ENCODE peak calls at places on chromosome 17, in seven cellular contexts. W is OCI-LY7, R is WERI-Rb-1, Q is dorsolateral prefrontal cortex, F is brain microvascular endothelial cell, Y is PC-9, J is MM.1S. I is an unnamed sample.

GRCh38 chr17:70896843-70897242 is 727.5 kb downstream of the KCNJ2 start:
- DNase-seq in Y (no peak), W (no peak), Q (no peak), F (no peak), J (no peak), R (no peak), I (no peak)

GRCh38 chr17:27446569-27447301 is 9.5 kb upstream of the KSR1 start:
- DNase-seq in Y (peak), F (peak), W (no peak), J (no peak), R (peak), Q (no peak), I (peak)

GRCh38 chr17:65627892-65628622 is 66.6 kb upstream of the AXIN2 start:
- DNase-seq in J (peak), W (no peak), F (peak), Q (no peak), Y (peak), R (no peak), I (peak)

GRCh38 chr17:13323990-13324389 is 277.7 kb downstream of the HS3ST3A1 start:
- DNase-seq in Q (no peak), Y (no peak), F (no peak), J (no peak), W (no peak), R (no peak), I (no peak)

GRCh38 chr17:19317359-19318095 is 45.0 kb downstream of the B9D1 start:
- DNase-seq in R (peak), W (peak), Q (peak), Y (no peak), J (peak), F (peak), I (peak)

GRCh38 chr17:60173304-60173807 is 23.6 kb downstream of the CA4 start:
- DNase-seq in Y (no peak), R (no peak), Q (no peak), J (no peak), W (no peak), F (no peak), I (peak)

GRCh38 chr17:81923302-81924260 is 4.0 kb downstream of the MAFG start:
- DNase-seq in J (peak), Y (peak), R (peak), W (no peak), Q (peak), F (peak), I (peak)

GRCh38 chr17:28744104-28744801 is 442 bp downstream of the TRAF4 start:
- DNase-seq in W (peak), F (no peak), J (peak), Y (peak), R (peak), Q (no peak), I (peak)

GRCh38 chr17:41507315-41507880 is 2.0 kb upstream of the KRT13 start:
- DNase-seq in W (no peak), Q (no peak), R (no peak), Y (peak), F (no peak), J (no peak), I (no peak)

GRCh38 chr17:75557075-75557851 is 30.3 kb upstream of the MYO15B start:
- DNase-seq in R (peak), Q (peak), Y (peak), F (peak), W (no peak), J (no peak), I (peak)

GRCh38 chr17:44119798-44120197 is 3.6 kb downstream of the HDAC5 start:
- DNase-seq in J (no peak), R (no peak), Y (no peak), Q (no peak), W (no peak), F (no peak), I (no peak)

GRCh38 chr17:40602445-40603443 is 37.5 kb upstream of the CCR7 start:
- DNase-seq in Y (no peak), W (no peak), F (no peak), R (no peak), Q (no peak), J (no peak), I (no peak)

GRCh38 chr17:4709794-4710692 is at the start of gene ARRB2:
- DNase-seq in R (peak), Y (peak), Q (peak), W (peak), F (peak), J (peak), I (peak)

GRCh38 chr17:4703330-4703691 is 626 bp downstream of the PELP1 start:
- DNase-seq in Q (no peak), W (no peak), Y (no peak), R (no peak), J (no peak), F (no peak), I (no peak)

GRCh38 chr17:4708436-4708835 is 2.0 kb upstream of the ARRB2 start:
- DNase-seq in Y (no peak), Q (peak), W (peak), J (peak), R (peak), F (no peak), I (no peak)

GRCh38 chr17:4706121-4706520 is 2.2 kb upstream of the PELP1 start:
- DNase-seq in R (no peak), Q (no peak), W (no peak), Y (no peak), J (no peak), F (peak), I (no peak)

DNA sequence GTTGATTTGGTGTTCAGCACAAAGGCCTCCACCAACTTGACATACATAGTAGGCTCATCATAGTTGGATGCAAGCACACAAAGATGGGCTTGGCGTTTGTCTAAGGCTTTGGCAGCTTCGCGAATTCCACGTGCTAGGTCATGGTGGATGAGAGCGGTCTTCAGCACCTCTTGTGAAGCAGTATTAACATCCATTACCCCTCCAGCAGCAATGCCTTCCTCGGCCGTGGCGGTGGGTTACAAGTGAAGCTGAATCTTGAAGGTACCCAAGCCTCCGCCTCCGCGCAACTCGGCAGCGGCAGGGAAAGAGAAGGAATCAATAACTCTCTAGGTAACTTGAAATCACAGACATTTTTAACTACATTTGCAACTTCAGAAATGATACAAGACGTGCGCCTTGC is 1.1 kb upstream of the PELP1 start:
- DNase-seq in Q (no peak), J (no peak), R (no peak), F (no peak), W (peak), Y (no peak), I (no peak)
- TF ChIP-seq CTCF in Q (no peak), J (no peak), R (no peak), F (no peak), W (no peak), Y (no peak), I (no peak)

GRCh38 chr17:49576906-49577650 is 1.4 kb downstream of the NXPH3 start:
- DNase-seq in W (no peak), Y (no peak), Q (no peak), J (no peak), R (no peak), F (no peak), I (no peak)

GRCh38 chr17:49578963-49579500 is 3.4 kb downstream of the NXPH3 start:
- DNase-seq in Q (no peak), W (no peak), J (no peak), F (no peak), Y (no peak), R (no peak), I (no peak)

GRCh38 chr17:49576121-49576905 is 642 bp downstream of the NXPH3 start:
- DNase-seq in J (no peak), R (peak), W (no peak), Y (no peak), F (no peak), Q (no peak), I (no peak)

GRCh38 chr17:49577978-49578893 is 2.6 kb downstream of the NXPH3 start:
- DNase-seq in W (no peak), R (no peak), Q (no peak), F (no peak), Y (no peak), J (no peak), I (no peak)

GRCh38 chr17:49577651-49577935 is 1.9 kb downstream of the NXPH3 start:
- DNase-seq in F (no peak), R (no peak), Y (no peak), Q (no peak), W (no peak), J (no peak), I (no peak)
- H3K4me3 ChIP-seq in F (no peak), R (no peak), Y (no peak), Q (peak), W (no peak), J (no peak), I (no peak)

GRCh38 chr17:7463368-7463846 is 16.0 kb downstream of the ZBTB4 start:
- DNase-seq in F (no peak), R (no peak), Y (no peak), W (no peak), Q (no peak), J (no peak), I (no peak)

GRCh38 chr17:7464081-7464480 is 15.3 kb downstream of the ZBTB4 start:
- DNase-seq in Y (no peak), W (no peak), R (no peak), J (no peak), Q (no peak), F (no peak), I (no peak)

GRCh38 chr17:7460850-7461660 is 16.2 kb downstream of the CHRNB1 start:
- DNase-seq in Y (no peak), Q (no peak), W (no peak), R (no peak), F (no peak), J (no peak), I (no peak)

GRCh38 chr17:7459961-7460545 is 15.2 kb downstream of the CHRNB1 start:
- DNase-seq in F (no peak), Y (no peak), Q (no peak), R (no peak), W (no peak), J (no peak), I (no peak)

DNA sequence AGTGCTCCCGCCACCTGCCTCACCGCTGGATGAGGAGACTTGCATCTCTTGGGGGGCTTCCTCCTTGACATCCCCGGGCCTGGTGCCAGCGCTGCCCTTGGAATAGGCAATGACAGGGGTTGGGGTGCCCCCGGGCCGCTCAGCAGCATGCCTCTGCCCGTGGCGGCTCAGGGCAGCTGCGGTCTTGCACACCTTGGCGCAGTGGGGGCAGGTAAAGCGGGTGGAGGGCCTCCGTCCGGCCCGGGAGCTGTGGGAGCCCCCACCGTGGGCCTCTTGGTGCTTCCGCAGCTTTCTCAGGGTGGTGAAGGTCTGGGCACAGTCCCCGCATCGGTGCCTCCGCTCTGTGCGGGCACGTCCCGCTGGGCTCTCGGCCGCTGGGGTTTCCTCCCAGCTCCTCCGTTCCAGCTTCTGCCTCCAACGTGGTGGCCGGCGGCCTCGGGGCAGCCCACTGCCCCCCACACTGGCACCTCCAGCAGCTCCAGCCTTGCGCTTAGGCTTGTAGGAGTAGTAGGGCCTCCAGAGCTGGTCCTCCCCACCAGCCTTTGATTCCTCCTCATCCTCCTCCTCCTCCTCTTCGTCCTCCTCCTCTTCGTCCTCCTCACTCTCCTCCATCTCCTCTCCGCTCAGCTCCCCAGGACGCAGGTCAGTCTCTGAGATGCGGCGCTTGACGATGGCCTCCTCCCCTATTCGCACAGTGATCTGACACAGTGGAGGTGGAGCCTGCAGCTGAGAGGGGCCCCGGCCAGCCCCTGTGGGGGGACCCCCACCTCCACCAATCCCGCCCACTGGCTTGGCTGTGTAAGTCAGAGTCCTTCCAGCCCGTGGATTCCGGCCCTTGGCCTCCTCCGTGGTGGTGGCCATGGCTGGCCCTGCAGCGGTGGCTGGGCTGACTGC is 16.7 kb downstream of the ZBTB4 start:
- DNase-seq in Y (no peak), F (no peak), J (no peak), Q (no peak), W (no peak), R (no peak), I (no peak)
- TF ChIP-seq CTCF in Y (no peak), F (no peak), J (no peak), Q (no peak), W (no peak), R (no peak), I (no peak)

GRCh38 chr17:17440938-17441730 is 35.7 kb upstream of the MED9 start:
- DNase-seq in Q (no peak), W (no peak), R (no peak), Y (no peak), F (no peak), J (no peak), I (no peak)
- H3K4me3 ChIP-seq in Q (no peak), W (no peak), R (no peak), Y (no peak), F (no peak), J (no peak), I (no peak)

GRCh38 chr17:21201874-21202273 is 12.1 kb downstream of the TMEM11 start:
- DNase-seq in Q (no peak), Y (no peak), J (no peak), F (no peak), W (no peak), R (no peak), I (no peak)
- TF ChIP-seq CTCF in Q (no peak), Y (no peak), J (no peak), F (no peak), W (no peak), R (no peak), I (no peak)

DNA sequence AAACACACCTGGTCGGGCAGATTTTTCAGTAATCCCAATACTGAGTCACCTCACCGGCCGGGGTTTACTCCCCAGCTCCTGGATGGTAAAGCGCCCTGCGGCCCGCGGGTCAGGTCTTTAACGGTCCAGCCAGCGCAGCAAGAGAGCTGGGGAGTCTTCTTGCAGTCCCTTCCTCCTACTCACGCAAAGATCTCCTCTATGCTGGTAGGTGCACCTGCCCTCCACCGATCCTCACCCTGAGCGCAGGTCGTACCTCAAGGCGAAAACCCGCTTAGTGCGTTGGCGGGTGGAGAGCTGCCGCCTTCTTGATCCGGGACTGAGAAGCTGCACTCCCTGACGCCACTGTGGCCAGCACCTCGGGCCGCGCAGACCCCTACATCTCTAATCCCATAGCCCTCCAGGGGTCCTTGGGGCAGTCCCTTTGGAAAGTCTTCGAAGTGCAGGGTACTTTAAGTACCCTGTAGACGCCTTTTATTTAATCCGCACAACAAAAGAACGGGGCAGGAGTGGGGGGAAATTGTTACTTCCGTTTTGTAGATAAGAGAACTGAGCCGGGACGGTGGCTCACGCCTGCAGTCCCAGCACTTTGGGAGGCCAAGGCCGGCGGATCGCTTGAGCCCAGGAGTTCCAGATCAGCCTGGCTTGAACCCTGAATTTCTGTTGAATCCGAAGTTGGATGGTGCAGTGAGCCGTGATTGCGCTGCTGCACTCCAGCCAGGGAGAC is 10.4 kb upstream of the HOXB13 start:
- DNase-seq in R (peak), W (no peak), Y (no peak), F (no peak), J (no peak), Q (no peak), I (no peak)
- H3K4me3 ChIP-seq in R (peak), W (no peak), Y (no peak), F (no peak), J (no peak), Q (no peak), I (no peak)

GRCh38 chr17:53950207-53950857 is 127.6 kb downstream of the KIF2B start:
- DNase-seq in J (peak), Y (no peak), Q (no peak), R (peak), W (peak), F (no peak), I (no peak)
- TF ChIP-seq CTCF in J (peak), Y (peak), Q (no peak), R (peak), W (peak), F (no peak), I (no peak)

GRCh38 chr17:11239379-11239970 is 1.5 kb upstream of the SHISA6 start:
- DNase-seq in F (no peak), J (no peak), Y (no peak), R (no peak), W (no peak), Q (peak), I (no peak)

GRCh38 chr17:11241611-11242226 is 706 bp downstream of the SHISA6 start:
- DNase-seq in Q (no peak), Y (no peak), R (peak), F (no peak), J (no peak), W (no peak), I (no peak)

GRCh38 chr17:11238710-11239109 is 2.3 kb upstream of the SHISA6 start:
- DNase-seq in J (no peak), F (no peak), Y (no peak), R (no peak), W (no peak), Q (no peak), I (no peak)

GRCh38 chr17:11240041-11240801 is 792 bp upstream of the SHISA6 start:
- DNase-seq in J (no peak), Y (no peak), R (peak), Q (no peak), W (no peak), F (no peak), I (no peak)

GRCh38 chr17:11240841-11241610 is at the start of gene SHISA6:
- DNase-seq in J (no peak), Y (no peak), F (no peak), R (peak), W (no peak), Q (no peak), I (no peak)
- H3K4me3 ChIP-seq in J (no peak), Y (no peak), F (no peak), R (peak), W (no peak), Q (peak), I (no peak)

I was measured in astrocyte of the spinal cord.